ENCODE peak calls at places on chromosome 4, in seven cellular contexts. H is GM06990; L is activated naive CD4-positive, alpha-beta T cell; F is hepatocyte; E is MCF 10A; T is activated T-cell treated with anti-CD3 and anti-CD28 coated beads, Interleukin-2, amount 50 U/mL, for 24 hours; W is foreskin fibroblast. X is an unnamed sample.

GRCh38 chr4:95027906-95028618 is 270.3 kb downstream of the BMPR1B start:
- DNase-seq in H (no peak), L (no peak), F (no peak), E (peak; percentile 8), T (no peak), W (no peak), X (no peak)

GRCh38 chr4:137390141-137390540 is 142.2 kb downstream of the PCDH18 start:
- DNase-seq in H (no peak), L (no peak), F (no peak), E (peak; percentile 43), T (no peak), W (no peak), X (no peak)

GRCh38 chr4:91128519-91128918 is 1001.3 kb downstream of the CCSER1 start:
- DNase-seq in H (no peak), L (no peak), F (no peak), E (no peak), T (no peak), W (no peak), X (no peak)

GRCh38 chr4:803884-804283 is 22.0 kb downstream of the CPLX1 start:
- DNase-seq in H (no peak), L (no peak), F (no peak), E (no peak), T (no peak), W (no peak), X (no peak)

GRCh38 chr4:107050525-107051135 is 14.5 kb upstream of the DKK2 start:
- DNase-seq in H (no peak), L (no peak), F (peak; percentile 26), E (peak; percentile 38), T (no peak), W (no peak), X (no peak)

GRCh38 chr4:167084326-167084725 is 150.0 kb downstream of the SPOCK3 start:
- DNase-seq in H (no peak), L (no peak), F (no peak), E (no peak), T (no peak), W (no peak), X (no peak)

GRCh38 chr4:27198971-27199370 is 338.3 kb downstream of the STIM2 start:
- DNase-seq in H (no peak), L (no peak), F (no peak), E (no peak), T (no peak), W (no peak), X (no peak)

GRCh38 chr4:3313556-3314228 is 20.9 kb downstream of the RGS12 start:
- DNase-seq in H (no peak), L (no peak), F (no peak), E (no peak), T (peak; percentile 7), W (no peak), X (no peak)

GRCh38 chr4:155948541-155948940 is 5.1 kb downstream of the CTSO start:
- DNase-seq in H (no peak), L (no peak), F (no peak), E (no peak), T (no peak), W (no peak), X (no peak)

GRCh38 chr4:157072002-157072401 is 3.9 kb upstream of the GLRB start:
- DNase-seq in H (no peak), L (no peak), F (no peak), E (peak; percentile 27), T (no peak), W (peak; percentile 16), X (no peak)

GRCh38 chr4:123649248-123649643 is 252.7 kb downstream of the SPRY1 start:
- DNase-seq in H (peak; percentile 29), L (no peak), F (no peak), E (no peak), T (no peak), W (no peak), X (peak; percentile 28)

GRCh38 chr4:8427761-8428287 is 12.7 kb downstream of the ACOX3 start:
- DNase-seq in H (no peak), L (no peak), F (peak; percentile 40), E (peak; percentile 49), T (no peak), W (peak; percentile 46), X (peak; percentile 45)

GRCh38 chr4:26992657-26993361 is 132.2 kb downstream of the STIM2 start:
- DNase-seq in H (peak; percentile 60), L (no peak), F (peak; percentile 20), E (peak; percentile 16), T (no peak), W (peak; percentile 41), X (no peak)

GRCh38 chr4:89024051-89024675 is 32.8 kb downstream of the FAM13A start:
- DNase-seq in H (peak; percentile 9), L (peak; percentile 4), F (peak; percentile 84), E (peak; percentile 86), T (no peak), W (peak; percentile 57), X (peak; percentile 39)

GRCh38 chr4:170610464-170610863 is 520.7 kb upstream of the AADAT start:
- DNase-seq in H (no peak), L (no peak), F (no peak), E (no peak), T (no peak), W (no peak), X (no peak)

GRCh38 chr4:185504098-185505047 is 30.9 kb downstream of the PDLIM3 start:
- DNase-seq in H (no peak), L (no peak), F (no peak), E (no peak), T (no peak), W (peak; percentile 45), X (no peak)

GRCh38 chr4:87430038-87430437 is 7.7 kb downstream of the NUDT9 start:
- DNase-seq in H (no peak), L (no peak), F (no peak), E (no peak), T (no peak), W (no peak), X (no peak)

GRCh38 chr4:41095973-41096372 is 118.4 kb downstream of the APBB2 start:
- DNase-seq in H (peak; percentile 25), L (no peak), F (no peak), E (no peak), T (no peak), W (peak; percentile 43), X (no peak)

GRCh38 chr4:183905593-183906485 is 732 bp downstream of the STOX2 start:
- DNase-seq in H (peak; percentile 24), L (no peak), F (peak; percentile 50), E (no peak), T (peak; percentile 30), W (no peak), X (peak; percentile 2)

GRCh38 chr4:47538516-47538915 is 53.4 kb downstream of the ATP10D start:
- DNase-seq in H (no peak), L (no peak), F (no peak), E (no peak), T (no peak), W (no peak), X (no peak)

GRCh38 chr4:182143822-182144620 is 99.2 kb upstream of the TENM3 start:
- DNase-seq in H (peak; percentile 48), L (no peak), F (peak; percentile 61), E (peak; percentile 77), T (no peak), W (peak; percentile 41), X (peak; percentile 91)

GRCh38 chr4:139617702-139618490 is 47.7 kb upstream of the MGST2 start:
- DNase-seq in H (no peak), L (no peak), F (no peak), E (no peak), T (no peak), W (no peak), X (no peak)

GRCh38 chr4:176837176-176837915 is 44.6 kb upstream of the VEGFC start:
- DNase-seq in H (no peak), L (no peak), F (no peak), E (no peak), T (no peak), W (no peak), X (no peak)

GRCh38 chr4:3637326-3638016 is 105.2 kb upstream of the LRPAP1 start:
- DNase-seq in H (no peak), L (no peak), F (no peak), E (no peak), T (no peak), W (no peak), X (no peak)

GRCh38 chr4:138978028-138978585 is 37.5 kb upstream of the NOCT start:
- DNase-seq in H (no peak), L (no peak), F (no peak), E (no peak), T (no peak), W (no peak), X (peak; percentile 11)

GRCh38 chr4:161364681-161365080 is 799.1 kb downstream of the FSTL5 start:
- DNase-seq in H (no peak), L (no peak), F (no peak), E (no peak), T (no peak), W (no peak), X (no peak)

GRCh38 chr4:112552668-112553067 is 36.7 kb upstream of the NEUROG2 start:
- DNase-seq in H (no peak), L (no peak), F (no peak), E (peak; percentile 16), T (no peak), W (peak; percentile 86), X (no peak)

GRCh38 chr4:124435276-124435675 is 277.3 kb downstream of the ANKRD50 start:
- DNase-seq in H (no peak), L (no peak), F (no peak), E (no peak), T (no peak), W (no peak), X (no peak)

GRCh38 chr4:166827167-166827566 is 407.1 kb downstream of the SPOCK3 start:
- DNase-seq in H (no peak), L (no peak), F (no peak), E (no peak), T (no peak), W (no peak), X (no peak)

GRCh38 chr4:169416997-169417396 is 146.2 kb upstream of the SH3RF1 start:
- DNase-seq in H (peak; percentile 42), L (no peak), F (no peak), E (no peak), T (no peak), W (no peak), X (no peak)

GRCh38 chr4:7291372-7292135 is 99.2 kb downstream of the SORCS2 start:
- DNase-seq in H (no peak), L (no peak), F (no peak), E (peak; percentile 54), T (no peak), W (no peak), X (no peak)